ENCODE peak calls at places on chromosomes 5 and 9, in eight cellular contexts. R is NCI-H774; T is germinal center; X is NCI-H1092 treated with DMSO at 0.1 percent for 48 hours; H is stimulated activated CD8-positive, alpha-beta memory T cell treated with anti-CD3 and anti-CD28 coated beads, Interleukin-7, amount 100 ng/mL, for 1 hour; E is epithelial cell of esophagus; F is hypothalamus; A is stimulated activated CD4-positive, alpha-beta T cell treated with anti-CD3 and anti-CD28 coated beads, Interleukin-15, amount 100 ng/mL, for 1 hour. K is an unnamed sample.

GRCh38 chr9:124332321-124332720 is 74.6 kb downstream of the NEK6 start:
- DNase-seq in R (no peak), T (no peak), X (no peak), H (no peak), E (no peak), F (no peak), A (no peak), K (no peak)

GRCh38 chr5:43007246-43007910 is 32.7 kb downstream of the ANXA2R start:
- DNase-seq in R (peak), T (peak), X (peak), H (peak), E (peak), F (no peak), A (no peak), K (peak)

GRCh38 chr9:72856985-72857631 is 95.7 kb downstream of the ALDH1A1 start:
- DNase-seq in R (peak), T (no peak), X (peak), H (no peak), E (peak), F (no peak), A (no peak), K (peak)

GRCh38 chr9:20243866-20244647 is 378.2 kb downstream of the MLLT3 start:
- DNase-seq in R (no peak), T (no peak), X (no peak), H (no peak), E (no peak), F (no peak), A (no peak), K (no peak)

GRCh38 chr9:97900738-97901565 is 21.3 kb downstream of the TRMO start:
- DNase-seq in R (no peak), T (peak), X (peak), H (no peak), E (peak), F (no peak), A (no peak), K (peak)

GRCh38 chr9:73011956-73012355 is 59.1 kb upstream of the ALDH1A1 start:
- DNase-seq in R (no peak), T (no peak), X (no peak), H (no peak), E (no peak), F (no peak), A (no peak), K (no peak)

GRCh38 chr9:133850937-133851336 is 112.8 kb upstream of the SARDH start:
- DNase-seq in R (no peak), T (no peak), X (no peak), H (no peak), E (no peak), F (no peak), A (no peak), K (no peak)

GRCh38 chr9:129559506-129559881 is 61.4 kb downstream of the C9orf50 start:
- DNase-seq in R (no peak), T (no peak), X (no peak), H (no peak), E (no peak), F (no peak), A (no peak), K (no peak)

GRCh38 chr9:32378993-32379729 is 5.3 kb upstream of the ACO1 start:
- DNase-seq in R (peak), T (peak), X (peak), H (peak), E (peak), F (no peak), A (no peak), K (peak)

GRCh38 chr5:31232273-31232888 is 38.9 kb downstream of the CDH6 start:
- DNase-seq in R (peak), T (peak), X (peak), H (no peak), E (peak), F (no peak), A (no peak), K (peak)